ENCODE peak calls at places on chromosomes 7 and 10, in five cellular contexts. S, B, N, O and K are unnamed samples.

GRCh38 chr10:77837248-77837924 is 89.2 kb downstream of the DLG5 start:
- DNase-seq in S (peak), B (no peak), N (peak), O (peak), K (no peak)

GRCh38 chr7:121382479-121382878 is 13.6 kb downstream of the FAM3C start:
- DNase-seq in S (no peak), B (no peak), N (no peak), O (no peak), K (no peak)

GRCh38 chr10:5818894-5819293 is 5.7 kb upstream of the GDI2 start:
- DNase-seq in S (no peak), B (no peak), N (no peak), O (no peak), K (no peak)

GRCh38 chr7:29883462-29884398 is 77.4 kb downstream of the WIPF3 start:
- DNase-seq in S (peak), B (no peak), N (no peak), O (no peak), K (no peak)

GRCh38 chr7:985915-986741 is 3.1 kb downstream of the CYP2W1 start:
- DNase-seq in S (no peak), B (no peak), N (peak), O (peak), K (no peak)

GRCh38 chr7:2452074-2452507 is 24.1 kb downstream of the GRIFIN start:
- DNase-seq in S (no peak), B (no peak), N (no peak), O (no peak), K (no peak)

GRCh38 chr7:50204576-50204975 is 99.9 kb upstream of the IKZF1 start:
- DNase-seq in S (no peak), B (no peak), N (no peak), O (no peak), K (no peak)

GRCh38 chr10:97940534-97940933 is 89.9 kb downstream of the CRTAC1 start:
- DNase-seq in S (no peak), B (no peak), N (no peak), O (no peak), K (no peak)

GRCh38 chr7:151895008-151895661 is 18.2 kb upstream of the PRKAG2 start:
- DNase-seq in S (no peak), B (no peak), N (no peak), O (no peak), K (no peak)

GRCh38 chr10:109308971-109309370 is 614.3 kb downstream of the XPNPEP1 start:
- DNase-seq in S (no peak), B (no peak), N (no peak), O (no peak), K (no peak)

GRCh38 chr10:91247360-91248111 is 27.1 kb downstream of the PCGF5 start:
- DNase-seq in S (no peak), B (no peak), N (peak), O (peak), K (peak)

GRCh38 chr7:76225379-76225778 is 23.7 kb downstream of the SRRM3 start:
- DNase-seq in S (no peak), B (no peak), N (no peak), O (peak), K (no peak)

GRCh38 chr10:102133373-102134195 is 744 bp downstream of the PPRC1 start:
- DNase-seq in S (peak), B (no peak), N (peak), O (peak), K (no peak)

GRCh38 chr7:157529768-157530560 is 193.2 kb downstream of the DNAJB6 start:
- DNase-seq in S (no peak), B (no peak), N (no peak), O (no peak), K (no peak)

GRCh38 chr10:102242118-102242485 is 790 bp upstream of the PITX3 start:
- DNase-seq in S (no peak), B (no peak), N (no peak), O (no peak), K (no peak)

GRCh38 chr10:110392121-110392859 is 87.6 kb upstream of the SMNDC1 start:
- DNase-seq in S (no peak), B (no peak), N (no peak), O (no peak), K (no peak)

GRCh38 chr7:19011212-19011611 is 106.2 kb downstream of the TWIST1 start:
- DNase-seq in S (no peak), B (no peak), N (peak), O (peak), K (no peak)

GRCh38 chr7:5296627-5297226 is 14.0 kb downstream of the SLC29A4 start:
- DNase-seq in S (peak), B (no peak), N (no peak), O (no peak), K (no peak)

GRCh38 chr7:22357311-22358175 is 589 bp upstream of the RAPGEF5 start:
- DNase-seq in S (no peak), B (peak), N (no peak), O (peak), K (no peak)

GRCh38 chr7:774161-775109 is 47.4 kb upstream of the PRKAR1B start:
- DNase-seq in S (peak), B (peak), N (peak), O (peak), K (no peak)

GRCh38 chr10:104450490-104450889 is 96.9 kb downstream of the CFAP58 start:
- DNase-seq in S (no peak), B (no peak), N (no peak), O (no peak), K (no peak)

GRCh38 chr7:5625938-5626337 is 155.5 kb downstream of the RNF216 start:
- DNase-seq in S (no peak), B (peak), N (peak), O (peak), K (peak)

GRCh38 chr10:13915710-13916109 is 328.9 kb downstream of the PRPF18 start:
- DNase-seq in S (peak), B (no peak), N (no peak), O (no peak), K (no peak)

GRCh38 chr7:87784424-87784823 is 91.7 kb downstream of the SLC25A40 start:
- DNase-seq in S (no peak), B (no peak), N (peak), O (no peak), K (no peak)

GRCh38 chr7:45972629-45973312 is 51.7 kb upstream of the IGFBP3 start:
- DNase-seq in S (no peak), B (no peak), N (no peak), O (no peak), K (no peak)

GRCh38 chr7:100215895-100216294 is 3.9 kb upstream of the PVRIG start:
- DNase-seq in S (no peak), B (no peak), N (no peak), O (peak), K (no peak)

GRCh38 chr7:15554081-15554480 is 7.7 kb downstream of the AGMO start:
- DNase-seq in S (no peak), B (no peak), N (peak), O (peak), K (no peak)

GRCh38 chr7:87354749-87355148 is 9.3 kb downstream of the CROT start:
- DNase-seq in S (no peak), B (peak), N (no peak), O (no peak), K (no peak)

GRCh38 chr10:61215276-61215675 is 237.9 kb downstream of the TMEM26 start:
- DNase-seq in S (no peak), B (no peak), N (no peak), O (peak), K (no peak)

GRCh38 chr10:61211468-61211867 is 241.7 kb downstream of the TMEM26 start:
- DNase-seq in S (no peak), B (no peak), N (peak), O (peak), K (no peak)
- TF ChIP-seq CTCF in S (no peak), B (no peak), N (no peak), O (no peak), K (no peak)

GRCh38 chr10:57788117-57788516 is 479.6 kb downstream of the IPMK start:
- DNase-seq in S (no peak), B (no peak), N (no peak), O (no peak), K (no peak)
- TF ChIP-seq CTCF in S (no peak), B (no peak), N (no peak), O (no peak), K (no peak)

GRCh38 chr7:36409180-36409579 is 19.5 kb downstream of the ANLN start:
- DNase-seq in S (no peak), B (no peak), N (no peak), O (no peak), K (no peak)

GRCh38 chr7:36420307-36420706 is 30.6 kb downstream of the ANLN start:
- DNase-seq in S (no peak), B (no peak), N (no peak), O (no peak), K (no peak)

GRCh38 chr7:36416251-36416650 is 26.6 kb downstream of the ANLN start:
- DNase-seq in S (no peak), B (no peak), N (no peak), O (no peak), K (no peak)

GRCh38 chr7:36415104-36415503 is 25.4 kb downstream of the ANLN start:
- DNase-seq in S (no peak), B (no peak), N (no peak), O (no peak), K (no peak)
- TF ChIP-seq CTCF in S (no peak), B (no peak), N (no peak), O (no peak), K (no peak)

GRCh38 chr7:117829450-117829849 is 43.8 kb downstream of the CTTNBP2 start:
- DNase-seq in S (no peak), B (no peak), N (no peak), O (no peak), K (no peak)
- TF ChIP-seq CTCF in S (no peak), B (no peak), N (peak), O (no peak), K (no peak)

GRCh38 chr10:81918766-81919165 is 43.8 kb downstream of the NRG3 start:
- DNase-seq in S (no peak), B (no peak), N (no peak), O (no peak), K (no peak)

GRCh38 chr10:81917666-81918065 is 42.7 kb downstream of the NRG3 start:
- DNase-seq in S (no peak), B (no peak), N (no peak), O (no peak), K (no peak)

GRCh38 chr10:81914736-81915510 is 39.9 kb downstream of the NRG3 start:
- DNase-seq in S (no peak), B (no peak), N (no peak), O (no peak), K (no peak)

GRCh38 chr10:81915517-81915916 is 40.5 kb downstream of the NRG3 start:
- DNase-seq in S (no peak), B (no peak), N (no peak), O (no peak), K (no peak)

DNA sequence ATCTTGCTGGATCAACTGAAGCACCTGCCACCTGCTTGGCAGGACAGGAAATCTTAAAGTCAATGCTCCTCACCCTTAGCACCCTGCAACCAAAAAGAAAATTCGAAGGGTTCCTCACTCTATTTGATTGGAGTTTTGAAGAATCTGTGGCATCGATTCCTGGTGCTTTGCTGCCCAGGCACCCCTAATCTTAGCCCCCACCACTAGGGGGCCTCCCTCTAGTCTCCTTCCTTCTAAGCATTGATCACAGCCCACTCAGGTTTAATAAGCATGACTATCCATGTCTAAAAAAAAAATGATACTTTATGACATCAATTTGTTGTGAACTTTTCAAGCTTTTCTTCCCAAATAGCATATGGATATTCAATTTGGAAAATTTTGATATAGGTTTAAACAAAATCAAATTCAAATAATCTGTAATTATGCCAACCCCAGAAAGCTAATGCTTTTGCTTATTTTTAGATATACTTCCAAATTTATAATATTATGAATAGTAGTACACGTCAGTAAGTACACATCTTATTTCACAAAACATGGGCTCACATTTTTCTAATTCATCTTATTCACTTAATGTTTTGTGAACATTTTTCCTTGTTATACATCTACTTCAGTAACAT is 45.3 kb downstream of the NRG3 start:
- DNase-seq in S (peak), B (no peak), N (no peak), O (no peak), K (no peak)
- TF ChIP-seq CTCF in S (peak), B (no peak), N (peak), O (no peak), K (no peak)

GRCh38 chr10:29657719-29658274 is 23.0 kb upstream of the SVIL start:
- DNase-seq in S (no peak), B (no peak), N (no peak), O (peak), K (no peak)

GRCh38 chr10:29663718-29664117 is 28.9 kb upstream of the SVIL start:
- DNase-seq in S (no peak), B (no peak), N (no peak), O (no peak), K (no peak)

GRCh38 chr10:29656451-29656992 is 21.8 kb upstream of the SVIL start:
- DNase-seq in S (no peak), B (no peak), N (no peak), O (no peak), K (no peak)

GRCh38 chr10:29659770-29660097 is 25.0 kb upstream of the SVIL start:
- DNase-seq in S (no peak), B (no peak), N (no peak), O (no peak), K (no peak)

DNA sequence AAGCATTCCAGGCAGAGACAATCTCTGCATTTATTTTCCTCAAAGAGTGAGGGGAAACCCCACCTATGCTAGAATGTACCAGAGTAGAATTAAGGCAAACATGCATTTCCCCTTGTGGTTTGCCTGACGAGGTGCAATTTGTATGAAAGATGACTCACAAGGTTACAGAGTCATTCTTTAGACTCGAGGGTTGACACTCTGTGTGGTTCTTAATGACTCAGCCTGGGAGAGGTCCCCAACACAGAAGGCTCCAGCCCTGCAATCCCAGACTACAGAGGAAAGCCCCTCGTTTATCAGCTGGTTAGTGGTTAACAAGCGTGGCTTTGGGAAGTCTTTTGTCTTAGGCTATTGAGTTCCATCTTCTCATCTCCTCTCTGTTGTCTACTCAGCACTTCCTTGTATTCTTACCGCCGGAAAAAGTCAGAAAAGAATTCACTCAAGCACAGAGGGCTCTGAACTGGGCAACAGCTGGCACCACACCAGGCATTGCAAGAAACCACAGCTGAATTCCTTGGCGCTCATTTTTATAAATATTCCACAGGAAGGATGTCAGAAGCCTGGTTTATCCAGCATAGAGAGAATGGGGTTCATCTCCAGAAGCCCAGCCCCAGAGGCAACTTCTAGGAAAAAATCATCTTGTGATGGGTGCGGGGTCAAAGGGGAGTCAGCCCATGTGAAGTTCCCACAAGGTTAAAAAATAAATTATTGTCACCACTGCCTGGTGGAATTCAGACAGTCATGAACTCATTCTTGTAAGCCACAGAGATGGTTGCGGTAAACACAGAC is 24.4 kb upstream of the SVIL start:
- DNase-seq in S (no peak), B (peak), N (peak), O (peak), K (peak)
- TF ChIP-seq CTCF in S (no peak), B (no peak), N (peak), O (peak), K (peak)